ENCODE peak calls at places on chromosome 4, in eight cellular contexts. One of them, this sample, is unnamed.

GRCh38 chr4:38509551-38509950 is 154.4 kb upstream of the KLF3 start:
- DNase-seq in astrocyte: no peak
- DNase-seq in fibroblast of pulmonary artery: no peak
- DNase-seq in fibroblast of mammary gland: no peak
- DNase-seq in CD8-positive, alpha-beta T cell: peak
- DNase-seq in AG04450: no peak
- DNase-seq in left lung: no peak
- DNase-seq in HFF-Myc: no peak
- DNase-seq in this sample: no peak

GRCh38 chr4:116925900-116926457 is 159.4 kb downstream of the TRAM1L1 start:
- DNase-seq in fibroblast of mammary gland: no peak
- DNase-seq in HFF-Myc: no peak
- DNase-seq in CD8-positive, alpha-beta T cell: no peak
- DNase-seq in AG04450: no peak
- DNase-seq in astrocyte: peak
- DNase-seq in left lung: peak
- DNase-seq in fibroblast of pulmonary artery: no peak
- DNase-seq in this sample: no peak

GRCh38 chr4:52837716-52838558 is 24.2 kb upstream of the RASL11B start:
- DNase-seq in left lung: no peak
- DNase-seq in fibroblast of pulmonary artery: peak
- DNase-seq in fibroblast of mammary gland: peak
- DNase-seq in astrocyte: peak
- DNase-seq in CD8-positive, alpha-beta T cell: no peak
- DNase-seq in HFF-Myc: no peak
- DNase-seq in AG04450: no peak
- DNase-seq in this sample: peak

GRCh38 chr4:121049072-121049599 is 23.2 kb downstream of the NDNF start:
- DNase-seq in astrocyte: no peak
- DNase-seq in fibroblast of pulmonary artery: peak
- DNase-seq in AG04450: no peak
- DNase-seq in CD8-positive, alpha-beta T cell: no peak
- DNase-seq in fibroblast of mammary gland: no peak
- DNase-seq in left lung: no peak
- DNase-seq in HFF-Myc: no peak
- DNase-seq in this sample: no peak

GRCh38 chr4:145788765-145789164 is 108.8 kb downstream of the C4orf51 start:
- DNase-seq in fibroblast of mammary gland: peak
- DNase-seq in CD8-positive, alpha-beta T cell: no peak
- DNase-seq in left lung: no peak
- DNase-seq in AG04450: no peak
- DNase-seq in HFF-Myc: no peak
- DNase-seq in fibroblast of pulmonary artery: no peak
- DNase-seq in astrocyte: no peak
- DNase-seq in this sample: no peak

GRCh38 chr4:149831656-149832208 is 16.1 kb upstream of the IQCM start:
- DNase-seq in left lung: no peak
- DNase-seq in fibroblast of mammary gland: no peak
- DNase-seq in astrocyte: no peak
- DNase-seq in AG04450: no peak
- DNase-seq in HFF-Myc: no peak
- DNase-seq in CD8-positive, alpha-beta T cell: no peak
- DNase-seq in fibroblast of pulmonary artery: no peak
- DNase-seq in this sample: no peak

GRCh38 chr4:65126200-65126599 is 544.1 kb downstream of the EPHA5 start:
- DNase-seq in fibroblast of pulmonary artery: no peak
- DNase-seq in astrocyte: no peak
- DNase-seq in HFF-Myc: no peak
- DNase-seq in AG04450: no peak
- DNase-seq in fibroblast of mammary gland: no peak
- DNase-seq in CD8-positive, alpha-beta T cell: no peak
- DNase-seq in left lung: no peak
- DNase-seq in this sample: no peak

GRCh38 chr4:15182600-15183222 is 180.4 kb downstream of the CPEB2 start:
- DNase-seq in left lung: no peak
- DNase-seq in astrocyte: peak
- DNase-seq in HFF-Myc: no peak
- DNase-seq in AG04450: no peak
- DNase-seq in fibroblast of mammary gland: peak
- DNase-seq in CD8-positive, alpha-beta T cell: no peak
- DNase-seq in fibroblast of pulmonary artery: peak
- DNase-seq in this sample: no peak

GRCh38 chr4:165873298-165874071 is 448 bp downstream of the TLL1 start:
- DNase-seq in fibroblast of mammary gland: peak
- DNase-seq in astrocyte: peak
- DNase-seq in left lung: peak
- DNase-seq in CD8-positive, alpha-beta T cell: no peak
- DNase-seq in fibroblast of pulmonary artery: peak
- DNase-seq in AG04450: no peak
- DNase-seq in HFF-Myc: no peak
- DNase-seq in this sample: no peak

GRCh38 chr4:3851211-3851610 is 85.0 kb downstream of the ADRA2C start:
- DNase-seq in astrocyte: no peak
- DNase-seq in left lung: no peak
- DNase-seq in fibroblast of pulmonary artery: no peak
- DNase-seq in HFF-Myc: peak
- DNase-seq in AG04450: no peak
- DNase-seq in CD8-positive, alpha-beta T cell: no peak
- DNase-seq in fibroblast of mammary gland: peak
- DNase-seq in this sample: no peak

GRCh38 chr4:47703964-47704363 is 133.9 kb downstream of the CORIN start:
- DNase-seq in CD8-positive, alpha-beta T cell: no peak
- DNase-seq in astrocyte: no peak
- DNase-seq in left lung: no peak
- DNase-seq in AG04450: no peak
- DNase-seq in fibroblast of pulmonary artery: no peak
- DNase-seq in fibroblast of mammary gland: no peak
- DNase-seq in HFF-Myc: no peak
- DNase-seq in this sample: peak

GRCh38 chr4:73668806-73669205 is 48.6 kb upstream of the RASSF6 start:
- DNase-seq in CD8-positive, alpha-beta T cell: no peak
- DNase-seq in fibroblast of pulmonary artery: peak
- DNase-seq in fibroblast of mammary gland: peak
- DNase-seq in left lung: no peak
- DNase-seq in AG04450: no peak
- DNase-seq in astrocyte: peak
- DNase-seq in HFF-Myc: no peak
- DNase-seq in this sample: no peak

GRCh38 chr4:10008208-10009005 is 12.9 kb downstream of the SLC2A9 start:
- DNase-seq in HFF-Myc: no peak
- DNase-seq in fibroblast of pulmonary artery: peak
- DNase-seq in AG04450: no peak
- DNase-seq in left lung: no peak
- DNase-seq in astrocyte: peak
- DNase-seq in CD8-positive, alpha-beta T cell: no peak
- DNase-seq in fibroblast of mammary gland: peak
- DNase-seq in this sample: no peak

GRCh38 chr4:102431608-102431961 is 69.6 kb upstream of the NFKB1 start:
- DNase-seq in HFF-Myc: no peak
- DNase-seq in left lung: no peak
- DNase-seq in AG04450: no peak
- DNase-seq in fibroblast of pulmonary artery: no peak
- DNase-seq in astrocyte: no peak
- DNase-seq in CD8-positive, alpha-beta T cell: no peak
- DNase-seq in fibroblast of mammary gland: no peak
- DNase-seq in this sample: no peak
- H3K4me3 ChIP-seq in HFF-Myc: peak
- H3K4me3 ChIP-seq in left lung: peak
- H3K4me3 ChIP-seq in AG04450: no peak
- H3K4me3 ChIP-seq in fibroblast of pulmonary artery: peak
- H3K4me3 ChIP-seq in astrocyte: peak
- H3K4me3 ChIP-seq in CD8-positive, alpha-beta T cell: peak
- H3K4me3 ChIP-seq in fibroblast of mammary gland: peak
- H3K4me3 ChIP-seq in this sample: peak

GRCh38 chr4:113358784-113359183 is 309.3 kb downstream of the ANK2 start:
- DNase-seq in left lung: no peak
- DNase-seq in HFF-Myc: no peak
- DNase-seq in fibroblast of mammary gland: no peak
- DNase-seq in fibroblast of pulmonary artery: peak
- DNase-seq in CD8-positive, alpha-beta T cell: no peak
- DNase-seq in astrocyte: no peak
- DNase-seq in AG04450: no peak
- DNase-seq in this sample: no peak
- TF ChIP-seq CTCF in left lung: no peak
- TF ChIP-seq CTCF in HFF-Myc: no peak
- TF ChIP-seq CTCF in fibroblast of mammary gland: no peak
- TF ChIP-seq CTCF in fibroblast of pulmonary artery: no peak
- TF ChIP-seq CTCF in CD8-positive, alpha-beta T cell: no peak
- TF ChIP-seq CTCF in astrocyte: no peak
- TF ChIP-seq CTCF in AG04450: no peak
- TF ChIP-seq CTCF in this sample: peak

DNA sequence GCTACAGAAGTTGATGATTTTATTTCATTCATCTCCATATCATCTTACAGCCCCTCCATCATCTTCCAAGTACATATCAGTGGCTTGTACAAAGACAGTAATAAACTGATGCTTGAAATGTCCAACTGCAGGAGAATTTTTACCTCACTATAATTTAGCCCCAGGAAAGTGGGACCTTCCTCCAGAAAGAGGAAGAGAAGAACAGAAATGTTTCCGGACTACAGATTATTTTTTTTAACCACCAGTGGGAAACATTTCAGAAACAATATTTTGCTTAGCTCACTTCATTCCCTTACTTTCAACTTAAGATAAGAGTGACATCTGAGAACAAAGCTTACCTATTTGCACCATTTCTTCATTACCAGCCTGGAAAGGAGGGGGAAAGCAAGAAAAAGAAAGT is 2.0 kb downstream of the ADAMTS3 start:
- DNase-seq in CD8-positive, alpha-beta T cell: no peak
- DNase-seq in left lung: no peak
- DNase-seq in HFF-Myc: no peak
- DNase-seq in fibroblast of mammary gland: no peak
- DNase-seq in fibroblast of pulmonary artery: no peak
- DNase-seq in astrocyte: no peak
- DNase-seq in AG04450: no peak
- DNase-seq in this sample: no peak
- H3K4me3 ChIP-seq in CD8-positive, alpha-beta T cell: no peak
- H3K4me3 ChIP-seq in left lung: peak
- H3K4me3 ChIP-seq in HFF-Myc: peak
- H3K4me3 ChIP-seq in fibroblast of mammary gland: no peak
- H3K4me3 ChIP-seq in fibroblast of pulmonary artery: peak
- H3K4me3 ChIP-seq in astrocyte: peak
- H3K4me3 ChIP-seq in AG04450: peak
- H3K4me3 ChIP-seq in this sample: peak

GRCh38 chr4:89486042-89486441 is 178.4 kb upstream of the GPRIN3 start:
- DNase-seq in left lung: no peak
- DNase-seq in fibroblast of pulmonary artery: peak
- DNase-seq in astrocyte: peak
- DNase-seq in AG04450: no peak
- DNase-seq in CD8-positive, alpha-beta T cell: no peak
- DNase-seq in fibroblast of mammary gland: peak
- DNase-seq in HFF-Myc: peak
- DNase-seq in this sample: no peak

GRCh38 chr4:89482926-89483595 is 175.5 kb upstream of the GPRIN3 start:
- DNase-seq in CD8-positive, alpha-beta T cell: no peak
- DNase-seq in AG04450: no peak
- DNase-seq in left lung: no peak
- DNase-seq in astrocyte: no peak
- DNase-seq in HFF-Myc: no peak
- DNase-seq in fibroblast of mammary gland: peak
- DNase-seq in fibroblast of pulmonary artery: peak
- DNase-seq in this sample: no peak

GRCh38 chr4:89486673-89487072 is 179.1 kb upstream of the GPRIN3 start:
- DNase-seq in AG04450: no peak
- DNase-seq in fibroblast of mammary gland: no peak
- DNase-seq in CD8-positive, alpha-beta T cell: no peak
- DNase-seq in astrocyte: no peak
- DNase-seq in HFF-Myc: no peak
- DNase-seq in fibroblast of pulmonary artery: no peak
- DNase-seq in left lung: no peak
- DNase-seq in this sample: no peak

DNA sequence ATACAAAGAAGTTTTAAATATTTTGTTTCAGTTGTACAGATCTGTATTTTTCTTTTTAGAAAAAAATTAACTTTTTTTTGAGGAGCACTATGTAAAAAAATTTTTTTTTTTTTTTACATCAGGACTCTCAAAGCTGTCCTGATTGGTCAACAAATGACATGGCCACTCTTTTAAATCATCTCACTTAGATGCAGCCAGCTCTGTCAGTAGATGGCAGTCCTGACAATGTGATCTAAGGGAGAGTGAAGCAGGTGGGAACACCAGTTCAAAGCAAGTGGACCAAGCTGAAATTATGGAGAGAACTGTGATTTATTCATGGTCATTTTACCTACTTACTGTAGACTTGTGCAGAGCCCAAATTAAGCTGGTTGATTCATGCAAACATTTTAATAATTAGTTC is 174.6 kb upstream of the GPRIN3 start:
- DNase-seq in fibroblast of mammary gland: peak
- DNase-seq in CD8-positive, alpha-beta T cell: no peak
- DNase-seq in HFF-Myc: peak
- DNase-seq in astrocyte: peak
- DNase-seq in left lung: no peak
- DNase-seq in fibroblast of pulmonary artery: peak
- DNase-seq in AG04450: no peak
- DNase-seq in this sample: no peak
- TF ChIP-seq CTCF in fibroblast of mammary gland: peak
- TF ChIP-seq CTCF in CD8-positive, alpha-beta T cell: no peak
- TF ChIP-seq CTCF in HFF-Myc: peak
- TF ChIP-seq CTCF in astrocyte: no peak
- TF ChIP-seq CTCF in left lung: no peak
- TF ChIP-seq CTCF in fibroblast of pulmonary artery: peak
- TF ChIP-seq CTCF in AG04450: peak
- TF ChIP-seq CTCF in this sample: peak

DNA sequence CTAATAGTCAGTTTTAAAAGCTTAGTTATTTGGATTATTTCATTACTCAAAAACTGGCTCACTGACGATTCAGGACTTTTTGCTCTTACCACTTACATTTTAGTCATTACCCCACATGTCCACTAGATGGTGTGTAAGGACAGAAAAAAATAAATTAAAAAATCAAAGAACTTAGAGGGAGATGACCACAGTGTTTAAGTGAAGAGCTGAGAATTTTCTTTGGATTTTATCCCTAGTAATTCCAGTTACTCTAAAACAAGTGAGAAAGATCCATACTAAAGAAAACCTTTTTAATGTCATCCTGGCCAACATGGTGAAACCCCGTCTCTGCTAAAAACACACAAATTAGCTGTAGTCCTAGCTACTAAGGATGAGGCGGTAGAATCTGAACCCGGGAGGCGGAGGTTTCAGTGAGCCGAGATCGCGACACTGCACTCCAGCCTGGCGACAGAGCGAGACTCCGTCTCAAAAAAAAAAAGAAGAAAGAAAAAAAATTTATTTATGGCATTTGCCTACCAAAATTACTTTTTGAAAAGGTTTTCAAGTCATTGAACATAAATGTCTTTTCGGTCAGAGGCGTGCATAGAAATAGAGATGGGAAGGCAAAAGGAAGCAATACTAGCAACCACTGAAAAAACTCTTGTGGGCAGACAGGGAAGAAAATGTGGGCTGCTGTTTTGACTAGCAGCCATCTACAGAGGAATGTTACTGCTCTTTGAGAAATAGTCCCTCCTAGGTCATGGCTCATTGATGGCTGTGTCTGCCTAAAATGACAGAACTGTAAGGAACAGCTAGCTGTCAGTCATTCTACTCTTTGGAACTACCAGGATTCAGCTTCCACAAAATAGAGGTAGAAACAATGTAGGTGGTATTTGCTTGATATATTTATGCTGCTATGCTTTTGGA is 26.6 kb upstream of the TMPRSS11B start:
- DNase-seq in CD8-positive, alpha-beta T cell: no peak
- DNase-seq in HFF-Myc: peak
- DNase-seq in fibroblast of mammary gland: peak
- DNase-seq in left lung: no peak
- DNase-seq in fibroblast of pulmonary artery: peak
- DNase-seq in AG04450: peak
- DNase-seq in astrocyte: peak
- DNase-seq in this sample: peak
- H3K4me3 ChIP-seq in CD8-positive, alpha-beta T cell: no peak
- H3K4me3 ChIP-seq in HFF-Myc: no peak
- H3K4me3 ChIP-seq in fibroblast of mammary gland: peak
- H3K4me3 ChIP-seq in left lung: no peak
- H3K4me3 ChIP-seq in fibroblast of pulmonary artery: peak
- H3K4me3 ChIP-seq in AG04450: peak
- H3K4me3 ChIP-seq in astrocyte: peak
- H3K4me3 ChIP-seq in this sample: peak